ENCODE peak calls at places on chromosomes 12 and 14, in six cellular contexts. A is body of pancreas, Q is prostate gland, V is AG04450, Z is WERI-Rb-1, F is SJSA1. K is an unnamed sample. For H3K9me3, the result is how much of the 10 kb centered on the place peaks cover.

GRCh38 chr14:104678901-104679705 is 10.3 kb upstream of the INF2 start:
- DNase-seq in A (peak), Q (no peak), V (no peak), Z (no peak), F (no peak), K (no peak)

GRCh38 chr14:58777541-58777979 is 139.8 kb downstream of the DACT1 start:
- DNase-seq in A (no peak), Q (no peak), V (no peak), Z (no peak), F (no peak), K (no peak)

GRCh38 chr12:112967858-112968257 is 10.5 kb upstream of the OAS2 start:
- DNase-seq in A (no peak), Q (no peak), V (no peak), Z (no peak), F (no peak), K (no peak)

GRCh38 chr12:113876160-113876559 is 90.0 kb downstream of the RBM19 start:
- DNase-seq in A (no peak), Q (no peak), V (no peak), Z (no peak), F (no peak), K (no peak)

GRCh38 chr12:46553266-46553665 is 180.7 kb upstream of the SLC38A2 start:
- DNase-seq in A (no peak), Q (no peak), V (no peak), Z (no peak), F (no peak), K (no peak)

GRCh38 chr12:54572881-54573280 is 15.6 kb downstream of the PPP1R1A start:
- DNase-seq in A (no peak), Q (no peak), V (no peak), Z (no peak), F (no peak), K (no peak)

GRCh38 chr12:113030875-113031525 is 25.5 kb upstream of the DTX1 start:
- DNase-seq in A (peak), Q (peak), V (no peak), Z (peak), F (no peak), K (peak)

GRCh38 chr12:131347732-131348131 is 363.2 kb upstream of the SFSWAP start:
- DNase-seq in A (no peak), Q (no peak), V (no peak), Z (no peak), F (no peak), K (no peak)

GRCh38 chr14:52550661-52551060 is 1.6 kb downstream of the TXNDC16 start:
- DNase-seq in A (no peak), Q (no peak), V (no peak), Z (no peak), F (no peak), K (no peak)

GRCh38 chr12:114746297-114747074 is 62.5 kb upstream of the TBX3 start:
- DNase-seq in A (no peak), Q (no peak), V (no peak), Z (no peak), F (no peak), K (no peak)

GRCh38 chr14:66105819-66106218 is 380.4 kb upstream of the CCDC196 start:
- DNase-seq in A (no peak), Q (no peak), V (no peak), Z (no peak), F (no peak), K (no peak)

GRCh38 chr12:6423267-6424007 is 21.3 kb upstream of the CD27 start:
- DNase-seq in A (peak), Q (peak), V (peak), Z (peak), F (peak), K (peak)

GRCh38 chr12:113862570-113863454 is 103.3 kb downstream of the RBM19 start:
- DNase-seq in A (no peak), Q (no peak), V (peak), Z (no peak), F (peak), K (no peak)

GRCh38 chr12:71938728-71939385 is at the start of gene TPH2:
- DNase-seq in A (peak), Q (no peak), V (no peak), Z (peak), F (peak), K (peak)

GRCh38 chr14:77181603-77182437 is at the start of gene TMEM63C:
- DNase-seq in A (peak), Q (no peak), V (no peak), Z (peak), F (no peak), K (peak)

GRCh38 chr12:102321305-102322082 is 123.9 kb upstream of the PMCH start:
- DNase-seq in A (no peak), Q (no peak), V (no peak), Z (no peak), F (no peak), K (no peak)

GRCh38 chr12:58919271-58920101 is 818 bp downstream of the LRIG3 start:
- DNase-seq in A (peak), Q (peak), V (no peak), Z (peak), F (peak), K (peak)
- H3K4me3 ChIP-seq in A (peak), Q (peak), V (peak), Z (peak), F (peak), K (peak)

GRCh38 chr14:97638864-97639263 is 841.7 kb downstream of the VRK1 start:
- DNase-seq in A (no peak), Q (no peak), V (no peak), Z (no peak), F (no peak), K (no peak)
- H3K9me3 ChIP-seq in A (under half), Q (under half), V (under half), Z (under half), F (under half), K (under half)

DNA sequence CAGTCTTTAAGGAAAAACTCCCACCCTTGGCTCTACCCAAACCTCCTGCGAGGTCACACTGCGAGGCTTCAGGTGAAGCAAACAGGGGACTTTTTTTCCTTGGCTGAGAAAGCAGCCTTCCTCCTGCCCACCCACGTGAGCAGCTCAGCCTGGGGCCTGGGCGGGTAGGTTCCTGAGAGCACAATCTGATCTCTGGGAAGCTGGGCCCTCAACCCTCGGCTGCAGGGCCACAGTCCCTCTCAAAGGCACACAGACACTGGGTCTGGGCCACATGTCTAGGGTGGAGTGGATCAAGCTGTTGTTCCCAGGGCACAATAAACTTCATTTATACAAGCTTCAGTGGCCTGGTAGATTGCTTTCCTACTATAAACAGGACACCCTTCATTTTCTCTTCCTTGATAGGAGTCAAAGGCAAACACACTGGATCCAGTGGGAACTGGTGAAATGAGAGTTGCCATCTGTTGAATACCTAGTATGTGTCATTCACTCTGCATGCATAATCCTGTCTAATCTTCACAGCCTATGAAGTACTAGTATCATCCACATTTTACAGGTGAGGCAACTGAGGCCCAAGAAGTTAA is 41.3 kb upstream of the PNMA1 start:
- DNase-seq in A (no peak), Q (peak), V (no peak), Z (no peak), F (no peak), K (peak)
- H3K4me3 ChIP-seq in A (no peak), Q (no peak), V (peak), Z (no peak), F (no peak), K (no peak)

GRCh38 chr12:127235771-127236170 is 1031.2 kb upstream of the TMEM132C start:
- DNase-seq in A (no peak), Q (no peak), V (no peak), Z (no peak), F (no peak), K (no peak)
- H3K9me3 ChIP-seq in A (under half), Q (under half), V (under half), Z (under half), F (under half), K (under half)

DNA sequence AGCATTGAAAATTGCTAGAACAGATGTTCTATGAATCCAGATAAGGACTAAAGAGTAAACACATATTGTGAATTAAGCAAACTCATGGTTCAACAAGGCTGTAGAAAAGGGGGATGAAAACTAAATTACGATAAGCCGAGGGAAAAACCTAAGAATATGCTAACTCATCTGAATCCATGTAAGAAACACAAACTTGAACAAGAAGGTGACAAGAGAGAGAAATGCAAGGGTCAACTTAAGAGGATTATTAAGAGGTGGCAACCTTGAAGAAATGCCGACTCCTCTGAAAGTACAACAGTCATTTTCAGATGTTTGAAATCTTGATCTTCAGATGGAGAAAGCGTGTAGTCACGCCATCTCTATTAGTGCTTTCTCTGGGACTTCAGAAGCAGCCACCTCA is 128.6 kb downstream of the TTC7B start:
- DNase-seq in A (no peak), Q (no peak), V (no peak), Z (no peak), F (no peak), K (no peak)
- H3K4me3 ChIP-seq in A (no peak), Q (no peak), V (no peak), Z (no peak), F (no peak), K (no peak)

DNA sequence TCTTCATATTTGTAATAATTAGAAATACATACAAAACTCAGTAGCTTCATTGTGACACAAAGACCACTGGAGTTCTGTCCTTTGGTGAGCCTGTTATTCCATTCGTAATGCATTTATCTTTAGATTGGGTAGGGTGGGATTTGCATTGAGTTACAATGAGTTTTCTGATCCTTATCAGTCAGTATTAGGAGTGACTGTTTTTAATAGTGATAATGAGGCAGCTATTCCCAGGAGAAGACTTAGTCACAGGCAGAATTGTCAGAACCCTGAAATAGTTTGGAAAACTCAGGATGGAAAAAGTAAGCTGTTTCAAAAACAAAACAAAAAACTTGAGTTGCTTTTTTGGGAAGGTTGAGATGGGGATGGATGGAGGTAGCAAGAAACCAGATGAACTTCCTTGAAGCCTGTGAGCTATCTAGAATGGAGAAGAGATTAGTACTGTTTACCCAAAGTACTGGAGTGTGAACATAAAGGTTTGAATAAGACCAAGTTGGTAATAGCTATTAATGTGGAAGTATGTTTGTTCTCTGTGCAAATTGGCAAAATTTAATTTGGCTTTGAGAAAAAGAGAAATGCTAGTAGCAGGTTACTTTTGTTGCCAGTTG is 38.6 kb downstream of the FBXO34 start:
- DNase-seq in A (no peak), Q (no peak), V (no peak), Z (no peak), F (no peak), K (no peak)
- H3K9me3 ChIP-seq in A (under half), Q (under half), V (under half), Z (under half), F (under half), K (under half)

K was measured in small intestine.